ENCODE peak calls at places on chromosomes 16 and 17, in four cellular contexts. One of them, this sample, is unnamed.

GRCh38 chr17:31537558-31537957 is 146.1 kb downstream of the RAB11FIP4 start:
- DNase-seq in K562: no peak
- DNase-seq in WTC11: no peak
- DNase-seq in GM12878: no peak
- DNase-seq in this sample: no peak

GRCh38 chr16:8867483-8868271 is 1.1 kb downstream of the CARHSP1 start:
- DNase-seq in WTC11: no peak
- DNase-seq in K562: peak; percentile 41
- DNase-seq in GM12878: no peak
- DNase-seq in this sample: no peak

GRCh38 chr16:77499373-77500285 is 64.8 kb upstream of the ADAMTS18 start:
- DNase-seq in GM12878: no peak
- DNase-seq in K562: no peak
- DNase-seq in WTC11: peak; percentile 8
- DNase-seq in this sample: no peak

GRCh38 chr17:56623383-56623782 is 29.9 kb downstream of the NOG start:
- DNase-seq in K562: no peak
- DNase-seq in WTC11: no peak
- DNase-seq in GM12878: no peak
- DNase-seq in this sample: no peak

GRCh38 chr17:8332688-8333087 is 7.0 kb upstream of the ODF4 start:
- DNase-seq in K562: no peak
- DNase-seq in GM12878: no peak
- DNase-seq in WTC11: no peak
- DNase-seq in this sample: peak; percentile 41

GRCh38 chr17:28042657-28042720 is at the start of gene NLK:
- DNase-seq in WTC11: no peak
- DNase-seq in GM12878: no peak
- DNase-seq in K562: no peak
- DNase-seq in this sample: no peak

GRCh38 chr17:8016632-8017424 is 14.4 kb downstream of the GUCY2D start:
- DNase-seq in K562: peak; percentile 54
- DNase-seq in GM12878: no peak
- DNase-seq in WTC11: peak; percentile 92
- DNase-seq in this sample: no peak

GRCh38 chr16:28935333-28935732 is 3.6 kb downstream of the CD19 start:
- DNase-seq in WTC11: no peak
- DNase-seq in K562: peak; percentile 42
- DNase-seq in GM12878: no peak
- DNase-seq in this sample: no peak

GRCh38 chr16:25066747-25067631 is 44.6 kb upstream of the LCMT1 start:
- DNase-seq in WTC11: peak; percentile 87
- DNase-seq in K562: peak; percentile 95
- DNase-seq in GM12878: no peak
- DNase-seq in this sample: peak; percentile 44

GRCh38 chr17:22692066-22692800 is 999.9 kb downstream of the KCNJ18 start:
- DNase-seq in GM12878: no peak
- DNase-seq in K562: no peak
- DNase-seq in WTC11: no peak
- DNase-seq in this sample: no peak

GRCh38 chr16:83818276-83818675 is 10.5 kb downstream of the HSBP1 start:
- DNase-seq in GM12878: no peak
- DNase-seq in WTC11: no peak
- DNase-seq in K562: no peak
- DNase-seq in this sample: no peak

GRCh38 chr16:4937782-4938682 is 1.1 kb upstream of the PPL start:
- DNase-seq in K562: no peak
- DNase-seq in GM12878: no peak
- DNase-seq in WTC11: no peak
- DNase-seq in this sample: no peak

GRCh38 chr16:4344659-4345438 is 6.3 kb downstream of the PAM16 start:
- DNase-seq in WTC11: no peak
- DNase-seq in GM12878: no peak
- DNase-seq in K562: no peak
- DNase-seq in this sample: peak; percentile 87

GRCh38 chr16:48487287-48487686 is 102.1 kb upstream of the SIAH1 start:
- DNase-seq in WTC11: no peak
- DNase-seq in GM12878: no peak
- DNase-seq in K562: no peak
- DNase-seq in this sample: no peak

GRCh38 chr17:9531080-9531479 is 44.5 kb downstream of the STX8 start:
- DNase-seq in GM12878: no peak
- DNase-seq in K562: no peak
- DNase-seq in WTC11: no peak
- DNase-seq in this sample: no peak

GRCh38 chr16:1877804-1878203 is 5.8 kb upstream of the MEIOB start:
- DNase-seq in K562: no peak
- DNase-seq in WTC11: no peak
- DNase-seq in GM12878: no peak
- DNase-seq in this sample: no peak

GRCh38 chr16:1871974-1872635 is at the start of gene MEIOB:
- DNase-seq in WTC11: peak; percentile 88
- DNase-seq in K562: peak; percentile 91
- DNase-seq in GM12878: no peak
- DNase-seq in this sample: no peak

GRCh38 chr17:80609757-80610156 is 65.1 kb downstream of the RPTOR start:
- DNase-seq in K562: no peak
- DNase-seq in WTC11: no peak
- DNase-seq in GM12878: no peak
- DNase-seq in this sample: no peak

GRCh38 chr16:77675464-77676324 is 46.6 kb upstream of the NUDT7 start:
- DNase-seq in K562: peak; percentile 66
- DNase-seq in GM12878: peak; percentile 24
- DNase-seq in WTC11: peak; percentile 78
- DNase-seq in this sample: peak; percentile 74

GRCh38 chr16:14373406-14373805 is 256.7 kb downstream of the PARN start:
- DNase-seq in K562: no peak
- DNase-seq in WTC11: no peak
- DNase-seq in GM12878: no peak
- DNase-seq in this sample: no peak

GRCh38 chr17:8366231-8366630 is 10.3 kb downstream of the KRABD2 start:
- DNase-seq in GM12878: no peak
- DNase-seq in K562: no peak
- DNase-seq in WTC11: no peak
- DNase-seq in this sample: no peak

GRCh38 chr17:970388-970768 is 9.2 kb downstream of the NXN start:
- DNase-seq in WTC11: no peak
- DNase-seq in GM12878: no peak
- DNase-seq in K562: no peak
- DNase-seq in this sample: no peak

GRCh38 chr17:50255766-50256480 is 18.3 kb upstream of the TMEM92 start:
- DNase-seq in WTC11: no peak
- DNase-seq in GM12878: no peak
- DNase-seq in K562: peak; percentile 6
- DNase-seq in this sample: no peak

GRCh38 chr17:750431-751037 is 1.5 kb downstream of the GEMIN4 start:
- DNase-seq in GM12878: no peak
- DNase-seq in WTC11: no peak
- DNase-seq in K562: no peak
- DNase-seq in this sample: no peak

GRCh38 chr17:82668024-82668630 is 19.9 kb upstream of the WDR45B start:
- DNase-seq in GM12878: no peak
- DNase-seq in K562: no peak
- DNase-seq in WTC11: no peak
- DNase-seq in this sample: no peak

GRCh38 chr16:79597277-79597676 is 3.3 kb downstream of the MAF start:
- DNase-seq in WTC11: no peak
- DNase-seq in K562: no peak
- DNase-seq in GM12878: no peak
- DNase-seq in this sample: no peak

GRCh38 chr17:61454095-61454931 is 2.1 kb downstream of the TBX4 start:
- DNase-seq in WTC11: peak; percentile 49
- DNase-seq in K562: no peak
- DNase-seq in GM12878: no peak
- DNase-seq in this sample: no peak

GRCh38 chr17:9050801-9051401 is 29.6 kb downstream of the NTN1 start:
- DNase-seq in GM12878: no peak
- DNase-seq in WTC11: peak; percentile 32
- DNase-seq in K562: no peak
- DNase-seq in this sample: no peak

GRCh38 chr17:31695456-31696090 is 163.5 kb downstream of the COPRS start:
- DNase-seq in GM12878: no peak
- DNase-seq in WTC11: no peak
- DNase-seq in K562: no peak
- DNase-seq in this sample: no peak

GRCh38 chr17:43958953-43959352 is 5.2 kb upstream of the PYY start:
- DNase-seq in K562: no peak
- DNase-seq in GM12878: no peak
- DNase-seq in WTC11: no peak
- DNase-seq in this sample: no peak

GRCh38 chr16:85751665-85752501 is 987 bp upstream of the C16orf74 start:
- DNase-seq in WTC11: no peak
- DNase-seq in GM12878: no peak
- DNase-seq in K562: no peak
- DNase-seq in this sample: no peak

DNA sequence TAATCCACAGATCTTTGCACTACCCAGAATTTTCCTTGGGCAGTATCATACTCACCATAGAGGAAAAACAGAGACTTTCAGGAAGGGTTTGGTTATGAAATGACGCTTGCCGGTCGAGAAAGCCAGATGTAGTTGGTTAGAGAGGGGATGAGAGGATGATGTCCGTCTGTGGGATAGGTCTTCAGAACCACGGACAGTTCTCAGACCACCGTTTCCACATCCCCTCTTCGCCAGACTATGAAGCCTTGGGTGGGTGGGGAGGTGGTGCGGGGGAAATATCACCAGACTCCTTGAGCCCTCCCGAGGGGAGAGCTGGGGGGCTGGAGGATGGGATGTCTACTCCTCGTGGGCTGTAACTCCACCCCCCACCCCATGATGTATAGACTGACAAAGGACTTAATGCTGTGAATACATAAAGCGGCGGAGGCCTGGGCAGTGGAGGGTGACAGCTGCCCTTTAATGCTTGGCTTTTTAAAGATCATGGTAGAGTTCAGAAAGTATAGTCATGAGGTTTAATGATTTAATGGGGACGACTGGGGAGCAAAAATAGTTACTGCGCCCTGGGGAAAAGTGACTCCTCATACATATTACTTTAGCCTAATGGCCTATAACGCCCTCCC is 96.6 kb downstream of the MRM1 start:
- DNase-seq in GM12878: no peak
- DNase-seq in K562: peak; percentile 30
- DNase-seq in WTC11: peak; percentile 37
- DNase-seq in this sample: no peak
- TF ChIP-seq CREM in GM12878: no peak
- TF ChIP-seq CREM in K562: no peak
- TF ChIP-seq CREM in WTC11: no peak
- TF ChIP-seq CREM in this sample: no peak

GRCh38 chr16:58306327-58306726 is 11.5 kb upstream of the PRSS54 start:
- DNase-seq in GM12878: no peak
- DNase-seq in K562: no peak
- DNase-seq in WTC11: peak; percentile 36
- DNase-seq in this sample: peak; percentile 15
- TF ChIP-seq CREM in GM12878: no peak
- TF ChIP-seq CREM in K562: no peak
- TF ChIP-seq CREM in WTC11: no peak
- TF ChIP-seq CREM in this sample: no peak

DNA sequence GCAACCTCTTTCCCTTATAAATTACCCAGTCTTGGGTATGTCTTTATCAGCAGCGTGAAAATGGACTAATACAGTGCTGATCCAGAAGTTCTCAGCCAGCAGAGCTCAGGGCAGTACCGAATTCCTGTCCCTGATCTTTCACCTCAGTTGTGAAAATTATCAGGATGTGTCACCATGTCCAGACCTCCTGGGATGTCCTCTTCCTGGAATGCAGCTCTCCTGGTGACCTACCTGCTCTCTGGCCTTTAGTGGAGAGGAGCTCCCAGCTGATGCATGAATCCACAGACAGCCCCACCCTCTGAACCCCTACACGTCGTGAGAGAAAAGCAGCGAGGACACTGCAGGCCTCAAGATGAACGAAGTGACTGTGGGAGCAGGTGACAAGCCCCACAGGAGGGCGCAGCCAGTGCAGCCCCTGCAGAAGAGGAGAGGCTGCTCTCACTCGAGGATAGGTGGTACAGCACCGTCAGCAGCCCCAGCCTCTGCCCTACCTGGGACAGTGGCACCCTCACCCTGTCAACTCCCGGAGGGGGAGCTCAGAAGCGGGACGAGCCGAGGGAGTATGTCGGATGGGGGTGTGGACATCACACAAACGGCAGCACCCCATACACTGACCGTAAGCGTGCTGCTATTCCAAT is 22.0 kb upstream of the C16orf95 start:
- DNase-seq in GM12878: no peak
- DNase-seq in K562: no peak
- DNase-seq in WTC11: no peak
- DNase-seq in this sample: no peak
- TF ChIP-seq CREM in GM12878: no peak
- TF ChIP-seq CREM in K562: no peak
- TF ChIP-seq CREM in WTC11: no peak
- TF ChIP-seq CREM in this sample: no peak

GRCh38 chr17:67246648-67247415 is 1.8 kb upstream of the HELZ start:
- DNase-seq in GM12878: peak; percentile 89
- DNase-seq in WTC11: peak; percentile 50
- DNase-seq in K562: peak; percentile 45
- DNase-seq in this sample: peak; percentile 97

GRCh38 chr17:67246398-67246647 is 1.3 kb upstream of the HELZ start:
- DNase-seq in K562: no peak
- DNase-seq in GM12878: no peak
- DNase-seq in WTC11: no peak
- DNase-seq in this sample: no peak

GRCh38 chr17:67244621-67245072 is 349 bp downstream of the HELZ start:
- DNase-seq in WTC11: peak; percentile 23
- DNase-seq in K562: peak; percentile 51
- DNase-seq in GM12878: no peak
- DNase-seq in this sample: no peak

GRCh38 chr17:67245073-67245693 is at the start of gene HELZ:
- DNase-seq in K562: peak; percentile 87
- DNase-seq in GM12878: peak; percentile 25
- DNase-seq in WTC11: peak; percentile 63
- DNase-seq in this sample: peak; percentile 92

GRCh38 chr17:67245694-67246397 is 850 bp upstream of the HELZ start:
- DNase-seq in WTC11: peak; percentile 86
- DNase-seq in K562: peak; percentile 51
- DNase-seq in GM12878: no peak
- DNase-seq in this sample: peak; percentile 81
- TF ChIP-seq CREM in WTC11: no peak
- TF ChIP-seq CREM in K562: no peak
- TF ChIP-seq CREM in GM12878: no peak
- TF ChIP-seq CREM in this sample: no peak

GRCh38 chr17:79203657-79204056 is 129.0 kb downstream of the ENGASE start:
- DNase-seq in GM12878: no peak
- DNase-seq in K562: no peak
- DNase-seq in WTC11: no peak
- DNase-seq in this sample: no peak
- TF ChIP-seq CREM in GM12878: no peak
- TF ChIP-seq CREM in K562: no peak
- TF ChIP-seq CREM in WTC11: no peak
- TF ChIP-seq CREM in this sample: no peak

This sample was measured in HepG2.